ENCODE peak calls at places on chromosome 20, in four cellular contexts. One of them, this sample, is unnamed.

GRCh38 chr20:51678041-51678697 is 90.0 kb downstream of the ATP9A start:
- DNase-seq in retinal pigment epithelial cell: no peak
- DNase-seq in activated CD8-positive, alpha-beta memory T cell treated with anti-CD3 and anti-CD28 coated beads for 4 hours: no peak
- DNase-seq in stimulated activated CD8-positive, alpha-beta memory T cell treated with anti-CD3 and anti-CD28 coated beads, Interleukin-2, amount 100 ng/mL, for 48 hours: no peak
- DNase-seq in this sample: no peak

GRCh38 chr20:1561350-1561749 is 3.8 kb upstream of the SIRPD start:
- DNase-seq in activated CD8-positive, alpha-beta memory T cell treated with anti-CD3 and anti-CD28 coated beads for 4 hours: no peak
- DNase-seq in retinal pigment epithelial cell: no peak
- DNase-seq in stimulated activated CD8-positive, alpha-beta memory T cell treated with anti-CD3 and anti-CD28 coated beads, Interleukin-2, amount 100 ng/mL, for 48 hours: no peak
- DNase-seq in this sample: no peak

GRCh38 chr20:26208296-26209091 is 511.8 kb upstream of the ZNF337 start:
- DNase-seq in retinal pigment epithelial cell: no peak
- DNase-seq in stimulated activated CD8-positive, alpha-beta memory T cell treated with anti-CD3 and anti-CD28 coated beads, Interleukin-2, amount 100 ng/mL, for 48 hours: no peak
- DNase-seq in activated CD8-positive, alpha-beta memory T cell treated with anti-CD3 and anti-CD28 coated beads for 4 hours: no peak
- DNase-seq in this sample: peak; percentile 4

GRCh38 chr20:46113071-46113470 is 5.0 kb upstream of the CD40 start:
- DNase-seq in stimulated activated CD8-positive, alpha-beta memory T cell treated with anti-CD3 and anti-CD28 coated beads, Interleukin-2, amount 100 ng/mL, for 48 hours: no peak
- DNase-seq in activated CD8-positive, alpha-beta memory T cell treated with anti-CD3 and anti-CD28 coated beads for 4 hours: no peak
- DNase-seq in retinal pigment epithelial cell: no peak
- DNase-seq in this sample: no peak

GRCh38 chr20:46959821-46960220 is 65.2 kb downstream of the EYA2 start:
- DNase-seq in retinal pigment epithelial cell: no peak
- DNase-seq in stimulated activated CD8-positive, alpha-beta memory T cell treated with anti-CD3 and anti-CD28 coated beads, Interleukin-2, amount 100 ng/mL, for 48 hours: no peak
- DNase-seq in activated CD8-positive, alpha-beta memory T cell treated with anti-CD3 and anti-CD28 coated beads for 4 hours: no peak
- DNase-seq in this sample: no peak

GRCh38 chr20:61436268-61436667 is 184.2 kb downstream of the CDH4 start:
- DNase-seq in retinal pigment epithelial cell: no peak
- DNase-seq in activated CD8-positive, alpha-beta memory T cell treated with anti-CD3 and anti-CD28 coated beads for 4 hours: no peak
- DNase-seq in stimulated activated CD8-positive, alpha-beta memory T cell treated with anti-CD3 and anti-CD28 coated beads, Interleukin-2, amount 100 ng/mL, for 48 hours: no peak
- DNase-seq in this sample: no peak

GRCh38 chr20:59623133-59623532 is 18.8 kb downstream of the PHACTR3 start:
- DNase-seq in retinal pigment epithelial cell: no peak
- DNase-seq in stimulated activated CD8-positive, alpha-beta memory T cell treated with anti-CD3 and anti-CD28 coated beads, Interleukin-2, amount 100 ng/mL, for 48 hours: no peak
- DNase-seq in activated CD8-positive, alpha-beta memory T cell treated with anti-CD3 and anti-CD28 coated beads for 4 hours: no peak
- DNase-seq in this sample: no peak

GRCh38 chr20:50434653-50435396 is 75.4 kb upstream of the PTPN1 start:
- DNase-seq in stimulated activated CD8-positive, alpha-beta memory T cell treated with anti-CD3 and anti-CD28 coated beads, Interleukin-2, amount 100 ng/mL, for 48 hours: no peak
- DNase-seq in activated CD8-positive, alpha-beta memory T cell treated with anti-CD3 and anti-CD28 coated beads for 4 hours: no peak
- DNase-seq in retinal pigment epithelial cell: no peak
- DNase-seq in this sample: no peak

GRCh38 chr20:34512266-34512954 is 3.8 kb upstream of the DYNLRB1 start:
- DNase-seq in stimulated activated CD8-positive, alpha-beta memory T cell treated with anti-CD3 and anti-CD28 coated beads, Interleukin-2, amount 100 ng/mL, for 48 hours: no peak
- DNase-seq in activated CD8-positive, alpha-beta memory T cell treated with anti-CD3 and anti-CD28 coated beads for 4 hours: no peak
- DNase-seq in retinal pigment epithelial cell: no peak
- DNase-seq in this sample: no peak

GRCh38 chr20:7716286-7716972 is 223.8 kb downstream of the HAO1 start:
- DNase-seq in retinal pigment epithelial cell: no peak
- DNase-seq in activated CD8-positive, alpha-beta memory T cell treated with anti-CD3 and anti-CD28 coated beads for 4 hours: no peak
- DNase-seq in stimulated activated CD8-positive, alpha-beta memory T cell treated with anti-CD3 and anti-CD28 coated beads, Interleukin-2, amount 100 ng/mL, for 48 hours: no peak
- DNase-seq in this sample: no peak

GRCh38 chr20:25345721-25346120 is 44.9 kb downstream of the ABHD12 start:
- DNase-seq in stimulated activated CD8-positive, alpha-beta memory T cell treated with anti-CD3 and anti-CD28 coated beads, Interleukin-2, amount 100 ng/mL, for 48 hours: no peak
- DNase-seq in activated CD8-positive, alpha-beta memory T cell treated with anti-CD3 and anti-CD28 coated beads for 4 hours: no peak
- DNase-seq in retinal pigment epithelial cell: no peak
- DNase-seq in this sample: no peak

GRCh38 chr20:5171790-5172164 is 45.0 kb downstream of the CDS2 start:
- DNase-seq in stimulated activated CD8-positive, alpha-beta memory T cell treated with anti-CD3 and anti-CD28 coated beads, Interleukin-2, amount 100 ng/mL, for 48 hours: no peak
- DNase-seq in activated CD8-positive, alpha-beta memory T cell treated with anti-CD3 and anti-CD28 coated beads for 4 hours: no peak
- DNase-seq in retinal pigment epithelial cell: no peak
- DNase-seq in this sample: no peak

GRCh38 chr20:25750765-25751696 is 54.4 kb upstream of the ZNF337 start:
- DNase-seq in retinal pigment epithelial cell: no peak
- DNase-seq in activated CD8-positive, alpha-beta memory T cell treated with anti-CD3 and anti-CD28 coated beads for 4 hours: peak; percentile 36
- DNase-seq in stimulated activated CD8-positive, alpha-beta memory T cell treated with anti-CD3 and anti-CD28 coated beads, Interleukin-2, amount 100 ng/mL, for 48 hours: peak; percentile 18
- DNase-seq in this sample: peak; percentile 77

GRCh38 chr20:53402233-53403005 is 191.2 kb downstream of the ZNF217 start:
- DNase-seq in stimulated activated CD8-positive, alpha-beta memory T cell treated with anti-CD3 and anti-CD28 coated beads, Interleukin-2, amount 100 ng/mL, for 48 hours: no peak
- DNase-seq in retinal pigment epithelial cell: no peak
- DNase-seq in activated CD8-positive, alpha-beta memory T cell treated with anti-CD3 and anti-CD28 coated beads for 4 hours: peak; percentile 9
- DNase-seq in this sample: no peak

GRCh38 chr20:1876217-1876921 is 18.8 kb upstream of the SIRPA start:
- DNase-seq in retinal pigment epithelial cell: no peak
- DNase-seq in stimulated activated CD8-positive, alpha-beta memory T cell treated with anti-CD3 and anti-CD28 coated beads, Interleukin-2, amount 100 ng/mL, for 48 hours: no peak
- DNase-seq in activated CD8-positive, alpha-beta memory T cell treated with anti-CD3 and anti-CD28 coated beads for 4 hours: no peak
- DNase-seq in this sample: no peak

GRCh38 chr20:57611605-57612311 is 8.5 kb downstream of the ZBP1 start:
- DNase-seq in retinal pigment epithelial cell: no peak
- DNase-seq in stimulated activated CD8-positive, alpha-beta memory T cell treated with anti-CD3 and anti-CD28 coated beads, Interleukin-2, amount 100 ng/mL, for 48 hours: no peak
- DNase-seq in activated CD8-positive, alpha-beta memory T cell treated with anti-CD3 and anti-CD28 coated beads for 4 hours: no peak
- DNase-seq in this sample: no peak

GRCh38 chr20:36546111-36546736 is 4.9 kb downstream of the MYL9 start:
- DNase-seq in activated CD8-positive, alpha-beta memory T cell treated with anti-CD3 and anti-CD28 coated beads for 4 hours: no peak
- DNase-seq in stimulated activated CD8-positive, alpha-beta memory T cell treated with anti-CD3 and anti-CD28 coated beads, Interleukin-2, amount 100 ng/mL, for 48 hours: no peak
- DNase-seq in retinal pigment epithelial cell: no peak
- DNase-seq in this sample: no peak

GRCh38 chr20:24782801-24783630 is 166.1 kb upstream of the CST7 start:
- DNase-seq in activated CD8-positive, alpha-beta memory T cell treated with anti-CD3 and anti-CD28 coated beads for 4 hours: no peak
- DNase-seq in retinal pigment epithelial cell: peak; percentile 74
- DNase-seq in stimulated activated CD8-positive, alpha-beta memory T cell treated with anti-CD3 and anti-CD28 coated beads, Interleukin-2, amount 100 ng/mL, for 48 hours: no peak
- DNase-seq in this sample: no peak

GRCh38 chr20:23165307-23165750 is 79.2 kb upstream of the CD93 start:
- DNase-seq in activated CD8-positive, alpha-beta memory T cell treated with anti-CD3 and anti-CD28 coated beads for 4 hours: no peak
- DNase-seq in stimulated activated CD8-positive, alpha-beta memory T cell treated with anti-CD3 and anti-CD28 coated beads, Interleukin-2, amount 100 ng/mL, for 48 hours: no peak
- DNase-seq in retinal pigment epithelial cell: peak; percentile 43
- DNase-seq in this sample: no peak

GRCh38 chr20:54025166-54025835 is 45.1 kb downstream of the BCAS1 start:
- DNase-seq in stimulated activated CD8-positive, alpha-beta memory T cell treated with anti-CD3 and anti-CD28 coated beads, Interleukin-2, amount 100 ng/mL, for 48 hours: no peak
- DNase-seq in retinal pigment epithelial cell: no peak
- DNase-seq in activated CD8-positive, alpha-beta memory T cell treated with anti-CD3 and anti-CD28 coated beads for 4 hours: no peak
- DNase-seq in this sample: no peak

GRCh38 chr20:61571221-61571620 is 319.2 kb downstream of the CDH4 start:
- DNase-seq in activated CD8-positive, alpha-beta memory T cell treated with anti-CD3 and anti-CD28 coated beads for 4 hours: no peak
- DNase-seq in retinal pigment epithelial cell: no peak
- DNase-seq in stimulated activated CD8-positive, alpha-beta memory T cell treated with anti-CD3 and anti-CD28 coated beads, Interleukin-2, amount 100 ng/mL, for 48 hours: no peak
- DNase-seq in this sample: no peak

GRCh38 chr20:62984666-62985065 is 22.1 kb downstream of the BHLHE23 start:
- DNase-seq in stimulated activated CD8-positive, alpha-beta memory T cell treated with anti-CD3 and anti-CD28 coated beads, Interleukin-2, amount 100 ng/mL, for 48 hours: no peak
- DNase-seq in retinal pigment epithelial cell: no peak
- DNase-seq in activated CD8-positive, alpha-beta memory T cell treated with anti-CD3 and anti-CD28 coated beads for 4 hours: no peak
- DNase-seq in this sample: no peak

GRCh38 chr20:38217791-38218565 is 42.6 kb downstream of the KIAA1755 start:
- DNase-seq in stimulated activated CD8-positive, alpha-beta memory T cell treated with anti-CD3 and anti-CD28 coated beads, Interleukin-2, amount 100 ng/mL, for 48 hours: no peak
- DNase-seq in activated CD8-positive, alpha-beta memory T cell treated with anti-CD3 and anti-CD28 coated beads for 4 hours: no peak
- DNase-seq in retinal pigment epithelial cell: peak; percentile 70
- DNase-seq in this sample: peak; percentile 92